ENCODE peak calls at places on chromosomes 3 and 15, in four cellular contexts. J is neural crest cell, Q is BJ, N is EL. C is an unnamed sample.

GRCh38 chr3:96334779-96335178 is 479.6 kb upstream of the EPHA6 start:
- DNase-seq in J (no peak), Q (no peak), N (no peak), C (no peak)

GRCh38 chr3:197266331-197266730 is 32.1 kb downstream of the DLG1 start:
- DNase-seq in J (no peak), Q (no peak), N (no peak), C (no peak)

GRCh38 chr15:64686130-64686735 is 89.2 kb downstream of the RBPMS2 start:
- DNase-seq in J (peak), Q (no peak), N (peak), C (no peak)

GRCh38 chr3:149886957-149887356 is 73.9 kb downstream of the RNF13 start:
- DNase-seq in Q (no peak), N (no peak), J (no peak), C (no peak)

GRCh38 chr3:172512363-172512762 is 10.9 kb downstream of the TNFSF10 start:
- DNase-seq in Q (no peak), N (no peak), J (no peak), C (peak)

GRCh38 chr3:129005526-129006303 is 4.6 kb downstream of the EFCC1 start:
- DNase-seq in Q (no peak), N (peak), J (no peak), C (peak)

GRCh38 chr15:51155016-51155580 is 60.4 kb upstream of the TNFAIP8L3 start:
- DNase-seq in J (no peak), Q (no peak), N (no peak), C (no peak)

GRCh38 chr15:69664572-69665326 is 212.1 kb downstream of the RPLP1 start:
- DNase-seq in J (no peak), Q (no peak), N (no peak), C (no peak)

GRCh38 chr3:170751083-170751893 is 118.7 kb downstream of the RPL22L1 start:
- DNase-seq in Q (peak), J (no peak), N (peak), C (no peak)

GRCh38 chr3:53858096-53858741 is 11.9 kb downstream of the IL17RB start:
- DNase-seq in N (no peak), Q (no peak), J (no peak), C (no peak)

GRCh38 chr3:107753494-107753893 is 230.7 kb downstream of the BBX start:
- DNase-seq in Q (no peak), J (peak), N (peak), C (no peak)

GRCh38 chr3:115330406-115330805 is 183.3 kb upstream of the ZBTB20 start:
- DNase-seq in Q (no peak), N (peak), J (no peak), C (no peak)

GRCh38 chr15:35256555-35256954 is 171.5 kb upstream of the NANOGP8 start:
- DNase-seq in Q (no peak), N (peak), J (no peak), C (no peak)

GRCh38 chr15:39454189-39454986 is 126.5 kb upstream of the THBS1 start:
- DNase-seq in J (no peak), N (no peak), Q (no peak), C (no peak)

GRCh38 chr3:63232764-63233396 is 45.2 kb upstream of the SYNPR start:
- DNase-seq in N (no peak), Q (no peak), J (no peak), C (no peak)

C was measured in right lobe of liver.